ENCODE peak calls at places on chromosomes 11 and 22, in nine cellular contexts. One of them, this sample, is unnamed.

GRCh38 chr11:67404515-67405195 is 772 bp downstream of the TBC1D10C start:
- DNase-seq in AG09309: no peak
- DNase-seq in stimulated activated CD8-positive, alpha-beta memory T cell treated with anti-CD3 and anti-CD28 coated beads, Interleukin-4, amount 100 ng/mL, for 4 hours: peak
- DNase-seq in left ventricle myocardium inferior: no peak
- DNase-seq in iris pigment epithelial cell: no peak
- DNase-seq in stimulated activated naive B cell treated with anti-CD40 and anti-IgM and Interleukin-4, amounts not matched to agents 10 μg/mL and 1 μg/mL and 100 μg/mL, for 72 hours: no peak
- DNase-seq in colonic mucosa: no peak
- DNase-seq in activated T-cell treated with anti-CD3 and anti-CD28 coated beads for 1 hour: no peak
- DNase-seq in WTC11: no peak
- DNase-seq in this sample: no peak

GRCh38 chr22:32564170-32565001 is 89.8 kb downstream of the FBXO7 start:
- DNase-seq in stimulated activated naive B cell treated with anti-CD40 and anti-IgM and Interleukin-4, amounts not matched to agents 10 μg/mL and 1 μg/mL and 100 μg/mL, for 72 hours: no peak
- DNase-seq in AG09309: no peak
- DNase-seq in stimulated activated CD8-positive, alpha-beta memory T cell treated with anti-CD3 and anti-CD28 coated beads, Interleukin-4, amount 100 ng/mL, for 4 hours: no peak
- DNase-seq in iris pigment epithelial cell: no peak
- DNase-seq in colonic mucosa: no peak
- DNase-seq in activated T-cell treated with anti-CD3 and anti-CD28 coated beads for 1 hour: no peak
- DNase-seq in left ventricle myocardium inferior: no peak
- DNase-seq in WTC11: no peak
- DNase-seq in this sample: no peak

GRCh38 chr11:70900540-70900939 is 351.8 kb downstream of the SHANK2 start:
- DNase-seq in stimulated activated CD8-positive, alpha-beta memory T cell treated with anti-CD3 and anti-CD28 coated beads, Interleukin-4, amount 100 ng/mL, for 4 hours: no peak
- DNase-seq in colonic mucosa: no peak
- DNase-seq in WTC11: no peak
- DNase-seq in iris pigment epithelial cell: no peak
- DNase-seq in AG09309: no peak
- DNase-seq in stimulated activated naive B cell treated with anti-CD40 and anti-IgM and Interleukin-4, amounts not matched to agents 10 μg/mL and 1 μg/mL and 100 μg/mL, for 72 hours: no peak
- DNase-seq in left ventricle myocardium inferior: no peak
- DNase-seq in activated T-cell treated with anti-CD3 and anti-CD28 coated beads for 1 hour: no peak
- DNase-seq in this sample: no peak

GRCh38 chr11:111676878-111677585 is 74.8 kb downstream of the SIK2 start:
- DNase-seq in iris pigment epithelial cell: peak
- DNase-seq in WTC11: no peak
- DNase-seq in stimulated activated naive B cell treated with anti-CD40 and anti-IgM and Interleukin-4, amounts not matched to agents 10 μg/mL and 1 μg/mL and 100 μg/mL, for 72 hours: no peak
- DNase-seq in stimulated activated CD8-positive, alpha-beta memory T cell treated with anti-CD3 and anti-CD28 coated beads, Interleukin-4, amount 100 ng/mL, for 4 hours: no peak
- DNase-seq in left ventricle myocardium inferior: no peak
- DNase-seq in colonic mucosa: no peak
- DNase-seq in AG09309: no peak
- DNase-seq in activated T-cell treated with anti-CD3 and anti-CD28 coated beads for 1 hour: no peak
- DNase-seq in this sample: peak

GRCh38 chr11:60625262-60625661 is 74.2 kb upstream of the MS4A8 start:
- DNase-seq in AG09309: peak
- DNase-seq in iris pigment epithelial cell: peak
- DNase-seq in left ventricle myocardium inferior: no peak
- DNase-seq in colonic mucosa: peak
- DNase-seq in stimulated activated naive B cell treated with anti-CD40 and anti-IgM and Interleukin-4, amounts not matched to agents 10 μg/mL and 1 μg/mL and 100 μg/mL, for 72 hours: no peak
- DNase-seq in WTC11: peak
- DNase-seq in stimulated activated CD8-positive, alpha-beta memory T cell treated with anti-CD3 and anti-CD28 coated beads, Interleukin-4, amount 100 ng/mL, for 4 hours: no peak
- DNase-seq in activated T-cell treated with anti-CD3 and anti-CD28 coated beads for 1 hour: no peak
- DNase-seq in this sample: peak

GRCh38 chr22:30390974-30391691 is 3.9 kb upstream of the RNF215 start:
- DNase-seq in left ventricle myocardium inferior: peak
- DNase-seq in colonic mucosa: peak
- DNase-seq in activated T-cell treated with anti-CD3 and anti-CD28 coated beads for 1 hour: peak
- DNase-seq in stimulated activated CD8-positive, alpha-beta memory T cell treated with anti-CD3 and anti-CD28 coated beads, Interleukin-4, amount 100 ng/mL, for 4 hours: peak
- DNase-seq in stimulated activated naive B cell treated with anti-CD40 and anti-IgM and Interleukin-4, amounts not matched to agents 10 μg/mL and 1 μg/mL and 100 μg/mL, for 72 hours: peak
- DNase-seq in iris pigment epithelial cell: peak
- DNase-seq in WTC11: peak
- DNase-seq in AG09309: peak
- DNase-seq in this sample: peak

GRCh38 chr11:118155781-118156530 is 3.3 kb upstream of the SCN4B start:
- DNase-seq in iris pigment epithelial cell: no peak
- DNase-seq in WTC11: no peak
- DNase-seq in AG09309: no peak
- DNase-seq in colonic mucosa: no peak
- DNase-seq in stimulated activated CD8-positive, alpha-beta memory T cell treated with anti-CD3 and anti-CD28 coated beads, Interleukin-4, amount 100 ng/mL, for 4 hours: no peak
- DNase-seq in activated T-cell treated with anti-CD3 and anti-CD28 coated beads for 1 hour: no peak
- DNase-seq in stimulated activated naive B cell treated with anti-CD40 and anti-IgM and Interleukin-4, amounts not matched to agents 10 μg/mL and 1 μg/mL and 100 μg/mL, for 72 hours: no peak
- DNase-seq in left ventricle myocardium inferior: no peak
- DNase-seq in this sample: no peak

GRCh38 chr11:48019597-48019996 is 39.2 kb downstream of the PTPRJ start:
- DNase-seq in left ventricle myocardium inferior: no peak
- DNase-seq in stimulated activated naive B cell treated with anti-CD40 and anti-IgM and Interleukin-4, amounts not matched to agents 10 μg/mL and 1 μg/mL and 100 μg/mL, for 72 hours: no peak
- DNase-seq in colonic mucosa: no peak
- DNase-seq in stimulated activated CD8-positive, alpha-beta memory T cell treated with anti-CD3 and anti-CD28 coated beads, Interleukin-4, amount 100 ng/mL, for 4 hours: no peak
- DNase-seq in WTC11: no peak
- DNase-seq in iris pigment epithelial cell: no peak
- DNase-seq in activated T-cell treated with anti-CD3 and anti-CD28 coated beads for 1 hour: no peak
- DNase-seq in AG09309: no peak
- DNase-seq in this sample: no peak

GRCh38 chr11:118785362-118785761 is 5.6 kb downstream of the DDX6 start:
- DNase-seq in WTC11: no peak
- DNase-seq in stimulated activated CD8-positive, alpha-beta memory T cell treated with anti-CD3 and anti-CD28 coated beads, Interleukin-4, amount 100 ng/mL, for 4 hours: no peak
- DNase-seq in left ventricle myocardium inferior: no peak
- DNase-seq in stimulated activated naive B cell treated with anti-CD40 and anti-IgM and Interleukin-4, amounts not matched to agents 10 μg/mL and 1 μg/mL and 100 μg/mL, for 72 hours: no peak
- DNase-seq in iris pigment epithelial cell: peak
- DNase-seq in colonic mucosa: no peak
- DNase-seq in AG09309: no peak
- DNase-seq in activated T-cell treated with anti-CD3 and anti-CD28 coated beads for 1 hour: no peak
- DNase-seq in this sample: peak

GRCh38 chr11:2758751-2759150 is 59.0 kb upstream of the KCNQ1OT1 start:
- DNase-seq in activated T-cell treated with anti-CD3 and anti-CD28 coated beads for 1 hour: no peak
- DNase-seq in WTC11: peak
- DNase-seq in stimulated activated CD8-positive, alpha-beta memory T cell treated with anti-CD3 and anti-CD28 coated beads, Interleukin-4, amount 100 ng/mL, for 4 hours: no peak
- DNase-seq in stimulated activated naive B cell treated with anti-CD40 and anti-IgM and Interleukin-4, amounts not matched to agents 10 μg/mL and 1 μg/mL and 100 μg/mL, for 72 hours: no peak
- DNase-seq in iris pigment epithelial cell: no peak
- DNase-seq in colonic mucosa: peak
- DNase-seq in AG09309: no peak
- DNase-seq in left ventricle myocardium inferior: no peak
- DNase-seq in this sample: no peak

GRCh38 chr22:30262917-30263741 is 3.5 kb downstream of the OSM start:
- DNase-seq in colonic mucosa: peak
- DNase-seq in left ventricle myocardium inferior: peak
- DNase-seq in stimulated activated CD8-positive, alpha-beta memory T cell treated with anti-CD3 and anti-CD28 coated beads, Interleukin-4, amount 100 ng/mL, for 4 hours: peak
- DNase-seq in activated T-cell treated with anti-CD3 and anti-CD28 coated beads for 1 hour: peak
- DNase-seq in stimulated activated naive B cell treated with anti-CD40 and anti-IgM and Interleukin-4, amounts not matched to agents 10 μg/mL and 1 μg/mL and 100 μg/mL, for 72 hours: peak
- DNase-seq in WTC11: peak
- DNase-seq in AG09309: no peak
- DNase-seq in iris pigment epithelial cell: no peak
- DNase-seq in this sample: peak

GRCh38 chr22:39081557-39081956 is 4.5 kb downstream of the APOBEC3G start:
- DNase-seq in colonic mucosa: no peak
- DNase-seq in left ventricle myocardium inferior: no peak
- DNase-seq in stimulated activated CD8-positive, alpha-beta memory T cell treated with anti-CD3 and anti-CD28 coated beads, Interleukin-4, amount 100 ng/mL, for 4 hours: no peak
- DNase-seq in WTC11: no peak
- DNase-seq in stimulated activated naive B cell treated with anti-CD40 and anti-IgM and Interleukin-4, amounts not matched to agents 10 μg/mL and 1 μg/mL and 100 μg/mL, for 72 hours: no peak
- DNase-seq in iris pigment epithelial cell: no peak
- DNase-seq in AG09309: no peak
- DNase-seq in activated T-cell treated with anti-CD3 and anti-CD28 coated beads for 1 hour: no peak
- DNase-seq in this sample: no peak

GRCh38 chr11:45156201-45156600 is 9.8 kb downstream of the PRDM11 start:
- DNase-seq in WTC11: no peak
- DNase-seq in left ventricle myocardium inferior: no peak
- DNase-seq in activated T-cell treated with anti-CD3 and anti-CD28 coated beads for 1 hour: no peak
- DNase-seq in AG09309: no peak
- DNase-seq in iris pigment epithelial cell: no peak
- DNase-seq in colonic mucosa: no peak
- DNase-seq in stimulated activated naive B cell treated with anti-CD40 and anti-IgM and Interleukin-4, amounts not matched to agents 10 μg/mL and 1 μg/mL and 100 μg/mL, for 72 hours: no peak
- DNase-seq in stimulated activated CD8-positive, alpha-beta memory T cell treated with anti-CD3 and anti-CD28 coated beads, Interleukin-4, amount 100 ng/mL, for 4 hours: no peak
- DNase-seq in this sample: no peak

GRCh38 chr11:1766719-1767398 is 3.1 kb upstream of the CTSD start:
- DNase-seq in activated T-cell treated with anti-CD3 and anti-CD28 coated beads for 1 hour: no peak
- DNase-seq in left ventricle myocardium inferior: no peak
- DNase-seq in colonic mucosa: no peak
- DNase-seq in stimulated activated CD8-positive, alpha-beta memory T cell treated with anti-CD3 and anti-CD28 coated beads, Interleukin-4, amount 100 ng/mL, for 4 hours: no peak
- DNase-seq in stimulated activated naive B cell treated with anti-CD40 and anti-IgM and Interleukin-4, amounts not matched to agents 10 μg/mL and 1 μg/mL and 100 μg/mL, for 72 hours: no peak
- DNase-seq in AG09309: no peak
- DNase-seq in WTC11: no peak
- DNase-seq in iris pigment epithelial cell: no peak
- DNase-seq in this sample: no peak

GRCh38 chr22:29369460-29369859 is 18.9 kb downstream of the AP1B1 start:
- DNase-seq in activated T-cell treated with anti-CD3 and anti-CD28 coated beads for 1 hour: no peak
- DNase-seq in iris pigment epithelial cell: peak
- DNase-seq in stimulated activated naive B cell treated with anti-CD40 and anti-IgM and Interleukin-4, amounts not matched to agents 10 μg/mL and 1 μg/mL and 100 μg/mL, for 72 hours: no peak
- DNase-seq in AG09309: peak
- DNase-seq in stimulated activated CD8-positive, alpha-beta memory T cell treated with anti-CD3 and anti-CD28 coated beads, Interleukin-4, amount 100 ng/mL, for 4 hours: no peak
- DNase-seq in colonic mucosa: no peak
- DNase-seq in left ventricle myocardium inferior: peak
- DNase-seq in WTC11: peak
- DNase-seq in this sample: no peak

GRCh38 chr11:48122246-48122645 is 94.4 kb upstream of the OR4B1 start:
- DNase-seq in stimulated activated CD8-positive, alpha-beta memory T cell treated with anti-CD3 and anti-CD28 coated beads, Interleukin-4, amount 100 ng/mL, for 4 hours: no peak
- DNase-seq in stimulated activated naive B cell treated with anti-CD40 and anti-IgM and Interleukin-4, amounts not matched to agents 10 μg/mL and 1 μg/mL and 100 μg/mL, for 72 hours: no peak
- DNase-seq in iris pigment epithelial cell: no peak
- DNase-seq in colonic mucosa: no peak
- DNase-seq in AG09309: no peak
- DNase-seq in WTC11: no peak
- DNase-seq in activated T-cell treated with anti-CD3 and anti-CD28 coated beads for 1 hour: no peak
- DNase-seq in left ventricle myocardium inferior: no peak
- DNase-seq in this sample: no peak

GRCh38 chr11:66020618-66021357 is 5.5 kb downstream of the CATSPER1 start:
- DNase-seq in stimulated activated naive B cell treated with anti-CD40 and anti-IgM and Interleukin-4, amounts not matched to agents 10 μg/mL and 1 μg/mL and 100 μg/mL, for 72 hours: no peak
- DNase-seq in WTC11: no peak
- DNase-seq in colonic mucosa: no peak
- DNase-seq in iris pigment epithelial cell: peak
- DNase-seq in stimulated activated CD8-positive, alpha-beta memory T cell treated with anti-CD3 and anti-CD28 coated beads, Interleukin-4, amount 100 ng/mL, for 4 hours: no peak
- DNase-seq in activated T-cell treated with anti-CD3 and anti-CD28 coated beads for 1 hour: no peak
- DNase-seq in AG09309: no peak
- DNase-seq in left ventricle myocardium inferior: no peak
- DNase-seq in this sample: peak

GRCh38 chr22:26691377-26691716 is 34.0 kb downstream of the MIAT start:
- DNase-seq in stimulated activated CD8-positive, alpha-beta memory T cell treated with anti-CD3 and anti-CD28 coated beads, Interleukin-4, amount 100 ng/mL, for 4 hours: no peak
- DNase-seq in WTC11: no peak
- DNase-seq in activated T-cell treated with anti-CD3 and anti-CD28 coated beads for 1 hour: no peak
- DNase-seq in AG09309: no peak
- DNase-seq in colonic mucosa: no peak
- DNase-seq in iris pigment epithelial cell: no peak
- DNase-seq in left ventricle myocardium inferior: no peak
- DNase-seq in stimulated activated naive B cell treated with anti-CD40 and anti-IgM and Interleukin-4, amounts not matched to agents 10 μg/mL and 1 μg/mL and 100 μg/mL, for 72 hours: no peak
- DNase-seq in this sample: no peak

GRCh38 chr11:73423506-73423905 is 47.3 kb downstream of the RELT start:
- DNase-seq in iris pigment epithelial cell: no peak
- DNase-seq in stimulated activated naive B cell treated with anti-CD40 and anti-IgM and Interleukin-4, amounts not matched to agents 10 μg/mL and 1 μg/mL and 100 μg/mL, for 72 hours: no peak
- DNase-seq in activated T-cell treated with anti-CD3 and anti-CD28 coated beads for 1 hour: no peak
- DNase-seq in colonic mucosa: no peak
- DNase-seq in WTC11: no peak
- DNase-seq in left ventricle myocardium inferior: no peak
- DNase-seq in stimulated activated CD8-positive, alpha-beta memory T cell treated with anti-CD3 and anti-CD28 coated beads, Interleukin-4, amount 100 ng/mL, for 4 hours: no peak
- DNase-seq in AG09309: no peak
- DNase-seq in this sample: no peak

GRCh38 chr22:50436841-50437341 is 37.9 kb downstream of the SBF1 start:
- DNase-seq in WTC11: no peak
- DNase-seq in iris pigment epithelial cell: no peak
- DNase-seq in stimulated activated naive B cell treated with anti-CD40 and anti-IgM and Interleukin-4, amounts not matched to agents 10 μg/mL and 1 μg/mL and 100 μg/mL, for 72 hours: no peak
- DNase-seq in AG09309: no peak
- DNase-seq in activated T-cell treated with anti-CD3 and anti-CD28 coated beads for 1 hour: no peak
- DNase-seq in stimulated activated CD8-positive, alpha-beta memory T cell treated with anti-CD3 and anti-CD28 coated beads, Interleukin-4, amount 100 ng/mL, for 4 hours: no peak
- DNase-seq in left ventricle myocardium inferior: no peak
- DNase-seq in colonic mucosa: no peak
- DNase-seq in this sample: no peak

GRCh38 chr11:86460461-86461404 is 86.0 kb downstream of the CCDC81 start:
- DNase-seq in stimulated activated naive B cell treated with anti-CD40 and anti-IgM and Interleukin-4, amounts not matched to agents 10 μg/mL and 1 μg/mL and 100 μg/mL, for 72 hours: no peak
- DNase-seq in iris pigment epithelial cell: peak
- DNase-seq in stimulated activated CD8-positive, alpha-beta memory T cell treated with anti-CD3 and anti-CD28 coated beads, Interleukin-4, amount 100 ng/mL, for 4 hours: no peak
- DNase-seq in left ventricle myocardium inferior: no peak
- DNase-seq in WTC11: no peak
- DNase-seq in activated T-cell treated with anti-CD3 and anti-CD28 coated beads for 1 hour: no peak
- DNase-seq in AG09309: no peak
- DNase-seq in colonic mucosa: no peak
- DNase-seq in this sample: no peak

GRCh38 chr22:45531441-45531840 is 28.8 kb downstream of the FBLN1 start:
- DNase-seq in stimulated activated CD8-positive, alpha-beta memory T cell treated with anti-CD3 and anti-CD28 coated beads, Interleukin-4, amount 100 ng/mL, for 4 hours: no peak
- DNase-seq in activated T-cell treated with anti-CD3 and anti-CD28 coated beads for 1 hour: no peak
- DNase-seq in WTC11: no peak
- DNase-seq in AG09309: no peak
- DNase-seq in iris pigment epithelial cell: no peak
- DNase-seq in colonic mucosa: no peak
- DNase-seq in left ventricle myocardium inferior: no peak
- DNase-seq in stimulated activated naive B cell treated with anti-CD40 and anti-IgM and Interleukin-4, amounts not matched to agents 10 μg/mL and 1 μg/mL and 100 μg/mL, for 72 hours: no peak
- DNase-seq in this sample: no peak

GRCh38 chr11:68038718-68039525 is at the start of gene TCIRG1:
- DNase-seq in stimulated activated naive B cell treated with anti-CD40 and anti-IgM and Interleukin-4, amounts not matched to agents 10 μg/mL and 1 μg/mL and 100 μg/mL, for 72 hours: peak
- DNase-seq in stimulated activated CD8-positive, alpha-beta memory T cell treated with anti-CD3 and anti-CD28 coated beads, Interleukin-4, amount 100 ng/mL, for 4 hours: peak
- DNase-seq in iris pigment epithelial cell: peak
- DNase-seq in AG09309: no peak
- DNase-seq in colonic mucosa: peak
- DNase-seq in left ventricle myocardium inferior: peak
- DNase-seq in activated T-cell treated with anti-CD3 and anti-CD28 coated beads for 1 hour: peak
- DNase-seq in WTC11: peak
- DNase-seq in this sample: peak

GRCh38 chr22:39502789-39503464 is 837 bp downstream of the MIEF1 start:
- DNase-seq in WTC11: no peak
- DNase-seq in iris pigment epithelial cell: peak
- DNase-seq in left ventricle myocardium inferior: no peak
- DNase-seq in stimulated activated naive B cell treated with anti-CD40 and anti-IgM and Interleukin-4, amounts not matched to agents 10 μg/mL and 1 μg/mL and 100 μg/mL, for 72 hours: no peak
- DNase-seq in AG09309: no peak
- DNase-seq in colonic mucosa: no peak
- DNase-seq in stimulated activated CD8-positive, alpha-beta memory T cell treated with anti-CD3 and anti-CD28 coated beads, Interleukin-4, amount 100 ng/mL, for 4 hours: no peak
- DNase-seq in activated T-cell treated with anti-CD3 and anti-CD28 coated beads for 1 hour: no peak
- DNase-seq in this sample: no peak

GRCh38 chr22:38861170-38861874 is 10.7 kb downstream of the CBX6 start:
- DNase-seq in WTC11: no peak
- DNase-seq in left ventricle myocardium inferior: no peak
- DNase-seq in stimulated activated naive B cell treated with anti-CD40 and anti-IgM and Interleukin-4, amounts not matched to agents 10 μg/mL and 1 μg/mL and 100 μg/mL, for 72 hours: no peak
- DNase-seq in stimulated activated CD8-positive, alpha-beta memory T cell treated with anti-CD3 and anti-CD28 coated beads, Interleukin-4, amount 100 ng/mL, for 4 hours: no peak
- DNase-seq in AG09309: no peak
- DNase-seq in activated T-cell treated with anti-CD3 and anti-CD28 coated beads for 1 hour: no peak
- DNase-seq in iris pigment epithelial cell: no peak
- DNase-seq in colonic mucosa: no peak
- DNase-seq in this sample: no peak

GRCh38 chr22:18104566-18104965 is 6.0 kb upstream of the TUBA8 start:
- DNase-seq in stimulated activated naive B cell treated with anti-CD40 and anti-IgM and Interleukin-4, amounts not matched to agents 10 μg/mL and 1 μg/mL and 100 μg/mL, for 72 hours: no peak
- DNase-seq in iris pigment epithelial cell: peak
- DNase-seq in left ventricle myocardium inferior: no peak
- DNase-seq in WTC11: no peak
- DNase-seq in stimulated activated CD8-positive, alpha-beta memory T cell treated with anti-CD3 and anti-CD28 coated beads, Interleukin-4, amount 100 ng/mL, for 4 hours: no peak
- DNase-seq in activated T-cell treated with anti-CD3 and anti-CD28 coated beads for 1 hour: no peak
- DNase-seq in colonic mucosa: no peak
- DNase-seq in AG09309: no peak
- DNase-seq in this sample: no peak

GRCh38 chr11:133943950-133944698 is 12.6 kb downstream of the IGSF9B start:
- DNase-seq in AG09309: no peak
- DNase-seq in WTC11: no peak
- DNase-seq in activated T-cell treated with anti-CD3 and anti-CD28 coated beads for 1 hour: no peak
- DNase-seq in iris pigment epithelial cell: no peak
- DNase-seq in stimulated activated CD8-positive, alpha-beta memory T cell treated with anti-CD3 and anti-CD28 coated beads, Interleukin-4, amount 100 ng/mL, for 4 hours: no peak
- DNase-seq in stimulated activated naive B cell treated with anti-CD40 and anti-IgM and Interleukin-4, amounts not matched to agents 10 μg/mL and 1 μg/mL and 100 μg/mL, for 72 hours: no peak
- DNase-seq in colonic mucosa: no peak
- DNase-seq in left ventricle myocardium inferior: no peak
- DNase-seq in this sample: no peak

GRCh38 chr11:14529933-14530332 is 9.7 kb upstream of the PSMA1 start:
- DNase-seq in stimulated activated CD8-positive, alpha-beta memory T cell treated with anti-CD3 and anti-CD28 coated beads, Interleukin-4, amount 100 ng/mL, for 4 hours: no peak
- DNase-seq in activated T-cell treated with anti-CD3 and anti-CD28 coated beads for 1 hour: no peak
- DNase-seq in stimulated activated naive B cell treated with anti-CD40 and anti-IgM and Interleukin-4, amounts not matched to agents 10 μg/mL and 1 μg/mL and 100 μg/mL, for 72 hours: no peak
- DNase-seq in colonic mucosa: no peak
- DNase-seq in WTC11: no peak
- DNase-seq in AG09309: no peak
- DNase-seq in left ventricle myocardium inferior: no peak
- DNase-seq in iris pigment epithelial cell: no peak
- DNase-seq in this sample: no peak

GRCh38 chr22:48510599-48510998 is 1317.1 kb downstream of the BRD1 start:
- DNase-seq in activated T-cell treated with anti-CD3 and anti-CD28 coated beads for 1 hour: no peak
- DNase-seq in WTC11: no peak
- DNase-seq in stimulated activated CD8-positive, alpha-beta memory T cell treated with anti-CD3 and anti-CD28 coated beads, Interleukin-4, amount 100 ng/mL, for 4 hours: no peak
- DNase-seq in AG09309: no peak
- DNase-seq in left ventricle myocardium inferior: no peak
- DNase-seq in iris pigment epithelial cell: no peak
- DNase-seq in colonic mucosa: no peak
- DNase-seq in stimulated activated naive B cell treated with anti-CD40 and anti-IgM and Interleukin-4, amounts not matched to agents 10 μg/mL and 1 μg/mL and 100 μg/mL, for 72 hours: no peak
- DNase-seq in this sample: no peak

GRCh38 chr11:131841028-131841427 is 470.6 kb downstream of the NTM start:
- DNase-seq in AG09309: no peak
- DNase-seq in WTC11: no peak
- DNase-seq in left ventricle myocardium inferior: no peak
- DNase-seq in iris pigment epithelial cell: peak
- DNase-seq in stimulated activated naive B cell treated with anti-CD40 and anti-IgM and Interleukin-4, amounts not matched to agents 10 μg/mL and 1 μg/mL and 100 μg/mL, for 72 hours: no peak
- DNase-seq in stimulated activated CD8-positive, alpha-beta memory T cell treated with anti-CD3 and anti-CD28 coated beads, Interleukin-4, amount 100 ng/mL, for 4 hours: no peak
- DNase-seq in activated T-cell treated with anti-CD3 and anti-CD28 coated beads for 1 hour: no peak
- DNase-seq in colonic mucosa: no peak
- DNase-seq in this sample: no peak

GRCh38 chr11:24286238-24286637 is 210.6 kb upstream of the LUZP2 start:
- DNase-seq in stimulated activated naive B cell treated with anti-CD40 and anti-IgM and Interleukin-4, amounts not matched to agents 10 μg/mL and 1 μg/mL and 100 μg/mL, for 72 hours: no peak
- DNase-seq in stimulated activated CD8-positive, alpha-beta memory T cell treated with anti-CD3 and anti-CD28 coated beads, Interleukin-4, amount 100 ng/mL, for 4 hours: no peak
- DNase-seq in left ventricle myocardium inferior: no peak
- DNase-seq in colonic mucosa: no peak
- DNase-seq in iris pigment epithelial cell: peak
- DNase-seq in AG09309: no peak
- DNase-seq in WTC11: no peak
- DNase-seq in activated T-cell treated with anti-CD3 and anti-CD28 coated beads for 1 hour: no peak
- DNase-seq in this sample: no peak

This sample was measured in LoVo.